ENCODE peak calls at places on chromosomes 4 and X, in eight cellular contexts. One of them, this sample, is unnamed. For H3K4me1, the result is how much of the 10 kb centered on the place peaks cover.

GRCh38 chr4:186936496-186937375 is 213.1 kb upstream of the FAT1 start:
- DNase-seq in transverse colon: no peak
- DNase-seq in ovary: no peak
- DNase-seq in uterus: no peak
- DNase-seq in gastrocnemius medialis: no peak
- DNase-seq in IMR-90: peak
- DNase-seq in stomach: no peak
- DNase-seq in tibial nerve: no peak
- DNase-seq in this sample: no peak

GRCh38 chr4:38752393-38752961 is 30.3 kb downstream of the TLR10 start:
- DNase-seq in tibial nerve: no peak
- DNase-seq in IMR-90: peak
- DNase-seq in gastrocnemius medialis: no peak
- DNase-seq in transverse colon: no peak
- DNase-seq in ovary: no peak
- DNase-seq in uterus: no peak
- DNase-seq in stomach: no peak
- DNase-seq in this sample: no peak

GRCh38 chr4:24210332-24210902 is 320.6 kb upstream of the PPARGC1A start:
- DNase-seq in uterus: peak
- DNase-seq in ovary: peak
- DNase-seq in stomach: no peak
- DNase-seq in gastrocnemius medialis: peak
- DNase-seq in IMR-90: peak
- DNase-seq in tibial nerve: peak
- DNase-seq in transverse colon: peak
- DNase-seq in this sample: peak

GRCh38 chr4:107740381-107740780 is 20.3 kb upstream of the PAPSS1 start:
- DNase-seq in uterus: no peak
- DNase-seq in stomach: no peak
- DNase-seq in gastrocnemius medialis: no peak
- DNase-seq in transverse colon: no peak
- DNase-seq in IMR-90: peak
- DNase-seq in tibial nerve: no peak
- DNase-seq in ovary: no peak
- DNase-seq in this sample: no peak

GRCh38 chr4:78320353-78320935 is 231.1 kb upstream of the ANXA3 start:
- DNase-seq in transverse colon: no peak
- DNase-seq in stomach: no peak
- DNase-seq in ovary: no peak
- DNase-seq in tibial nerve: no peak
- DNase-seq in gastrocnemius medialis: no peak
- DNase-seq in uterus: no peak
- DNase-seq in IMR-90: no peak
- DNase-seq in this sample: no peak

GRCh38 chr4:186700746-186701145 is 22.9 kb downstream of the FAT1 start:
- DNase-seq in gastrocnemius medialis: peak
- DNase-seq in uterus: no peak
- DNase-seq in IMR-90: peak
- DNase-seq in ovary: no peak
- DNase-seq in stomach: no peak
- DNase-seq in transverse colon: no peak
- DNase-seq in tibial nerve: peak
- DNase-seq in this sample: peak

GRCh38 chr4:40369437-40370278 is 34.5 kb downstream of the CHRNA9 start:
- DNase-seq in uterus: no peak
- DNase-seq in gastrocnemius medialis: no peak
- DNase-seq in tibial nerve: no peak
- DNase-seq in transverse colon: peak
- DNase-seq in IMR-90: no peak
- DNase-seq in stomach: no peak
- DNase-seq in ovary: no peak
- DNase-seq in this sample: no peak

GRCh38 chr4:66899422-66900065 is 645.8 kb downstream of the CENPC start:
- DNase-seq in IMR-90: no peak
- DNase-seq in ovary: no peak
- DNase-seq in gastrocnemius medialis: no peak
- DNase-seq in stomach: no peak
- DNase-seq in transverse colon: no peak
- DNase-seq in uterus: no peak
- DNase-seq in tibial nerve: no peak
- DNase-seq in this sample: peak

GRCh38 chrX:150363561-150364346 is 637 bp downstream of the MAMLD1 start:
- DNase-seq in stomach: no peak
- DNase-seq in IMR-90: peak
- DNase-seq in uterus: no peak
- DNase-seq in ovary: peak
- DNase-seq in tibial nerve: no peak
- DNase-seq in transverse colon: peak
- DNase-seq in gastrocnemius medialis: peak
- DNase-seq in this sample: peak

GRCh38 chrX:4091046-4091760 is 377.8 kb upstream of the PRKX start:
- DNase-seq in uterus: no peak
- DNase-seq in ovary: no peak
- DNase-seq in gastrocnemius medialis: no peak
- DNase-seq in stomach: no peak
- DNase-seq in tibial nerve: no peak
- DNase-seq in IMR-90: no peak
- DNase-seq in transverse colon: no peak
- DNase-seq in this sample: no peak
- H3K4me1 ChIP-seq in uterus: under half
- H3K4me1 ChIP-seq in ovary: under half
- H3K4me1 ChIP-seq in gastrocnemius medialis: under half
- H3K4me1 ChIP-seq in stomach: under half
- H3K4me1 ChIP-seq in tibial nerve: under half
- H3K4me1 ChIP-seq in IMR-90: under half
- H3K4me1 ChIP-seq in transverse colon: under half
- H3K4me1 ChIP-seq in this sample: under half

GRCh38 chr4:177413092-177413491 is 29.1 kb downstream of the AGA start:
- DNase-seq in stomach: no peak
- DNase-seq in transverse colon: no peak
- DNase-seq in tibial nerve: no peak
- DNase-seq in ovary: no peak
- DNase-seq in gastrocnemius medialis: no peak
- DNase-seq in IMR-90: no peak
- DNase-seq in uterus: no peak
- DNase-seq in this sample: no peak
- TF ChIP-seq POLR2A in stomach: no peak
- TF ChIP-seq POLR2A in transverse colon: no peak
- TF ChIP-seq POLR2A in tibial nerve: no peak
- TF ChIP-seq POLR2A in ovary: no peak
- TF ChIP-seq POLR2A in gastrocnemius medialis: no peak
- TF ChIP-seq POLR2A in IMR-90: no peak
- TF ChIP-seq POLR2A in uterus: no peak
- TF ChIP-seq POLR2A in this sample: no peak

GRCh38 chr4:156782491-156782890 is 189.1 kb downstream of the PDGFC start:
- DNase-seq in stomach: no peak
- DNase-seq in gastrocnemius medialis: no peak
- DNase-seq in transverse colon: no peak
- DNase-seq in ovary: no peak
- DNase-seq in uterus: no peak
- DNase-seq in tibial nerve: no peak
- DNase-seq in IMR-90: no peak
- DNase-seq in this sample: no peak

GRCh38 chr4:156784970-156785369 is 186.6 kb downstream of the PDGFC start:
- DNase-seq in transverse colon: no peak
- DNase-seq in IMR-90: no peak
- DNase-seq in tibial nerve: no peak
- DNase-seq in uterus: no peak
- DNase-seq in gastrocnemius medialis: no peak
- DNase-seq in stomach: no peak
- DNase-seq in ovary: no peak
- DNase-seq in this sample: no peak

GRCh38 chr4:156781852-156782251 is 189.7 kb downstream of the PDGFC start:
- DNase-seq in stomach: no peak
- DNase-seq in uterus: no peak
- DNase-seq in tibial nerve: no peak
- DNase-seq in ovary: no peak
- DNase-seq in gastrocnemius medialis: no peak
- DNase-seq in transverse colon: no peak
- DNase-seq in IMR-90: peak
- DNase-seq in this sample: no peak

GRCh38 chr4:156786713-156787112 is 184.9 kb downstream of the PDGFC start:
- DNase-seq in transverse colon: no peak
- DNase-seq in uterus: no peak
- DNase-seq in ovary: no peak
- DNase-seq in IMR-90: no peak
- DNase-seq in gastrocnemius medialis: no peak
- DNase-seq in stomach: no peak
- DNase-seq in tibial nerve: no peak
- DNase-seq in this sample: no peak

GRCh38 chr4:156783963-156784362 is 187.6 kb downstream of the PDGFC start:
- DNase-seq in stomach: no peak
- DNase-seq in transverse colon: no peak
- DNase-seq in IMR-90: no peak
- DNase-seq in uterus: no peak
- DNase-seq in tibial nerve: no peak
- DNase-seq in ovary: no peak
- DNase-seq in gastrocnemius medialis: no peak
- DNase-seq in this sample: no peak
- H3K4me1 ChIP-seq in stomach: under half
- H3K4me1 ChIP-seq in transverse colon: under half
- H3K4me1 ChIP-seq in IMR-90: under half
- H3K4me1 ChIP-seq in uterus: under half
- H3K4me1 ChIP-seq in tibial nerve: under half
- H3K4me1 ChIP-seq in ovary: under half
- H3K4me1 ChIP-seq in gastrocnemius medialis: under half
- H3K4me1 ChIP-seq in this sample: under half

GRCh38 chr4:47703008-47703407 is 134.9 kb downstream of the CORIN start:
- DNase-seq in IMR-90: no peak
- DNase-seq in ovary: no peak
- DNase-seq in uterus: no peak
- DNase-seq in tibial nerve: no peak
- DNase-seq in gastrocnemius medialis: no peak
- DNase-seq in stomach: no peak
- DNase-seq in transverse colon: no peak
- DNase-seq in this sample: no peak

GRCh38 chr4:47705326-47705981 is 132.4 kb downstream of the CORIN start:
- DNase-seq in gastrocnemius medialis: no peak
- DNase-seq in transverse colon: no peak
- DNase-seq in uterus: no peak
- DNase-seq in IMR-90: peak
- DNase-seq in tibial nerve: no peak
- DNase-seq in stomach: no peak
- DNase-seq in ovary: no peak
- DNase-seq in this sample: no peak

GRCh38 chr4:47703964-47704363 is 133.9 kb downstream of the CORIN start:
- DNase-seq in IMR-90: no peak
- DNase-seq in stomach: no peak
- DNase-seq in ovary: no peak
- DNase-seq in uterus: peak
- DNase-seq in transverse colon: no peak
- DNase-seq in tibial nerve: no peak
- DNase-seq in gastrocnemius medialis: no peak
- DNase-seq in this sample: no peak

GRCh38 chr4:47701286-47701685 is 136.6 kb downstream of the CORIN start:
- DNase-seq in stomach: no peak
- DNase-seq in transverse colon: no peak
- DNase-seq in gastrocnemius medialis: no peak
- DNase-seq in ovary: no peak
- DNase-seq in IMR-90: no peak
- DNase-seq in uterus: no peak
- DNase-seq in tibial nerve: no peak
- DNase-seq in this sample: no peak

DNA sequence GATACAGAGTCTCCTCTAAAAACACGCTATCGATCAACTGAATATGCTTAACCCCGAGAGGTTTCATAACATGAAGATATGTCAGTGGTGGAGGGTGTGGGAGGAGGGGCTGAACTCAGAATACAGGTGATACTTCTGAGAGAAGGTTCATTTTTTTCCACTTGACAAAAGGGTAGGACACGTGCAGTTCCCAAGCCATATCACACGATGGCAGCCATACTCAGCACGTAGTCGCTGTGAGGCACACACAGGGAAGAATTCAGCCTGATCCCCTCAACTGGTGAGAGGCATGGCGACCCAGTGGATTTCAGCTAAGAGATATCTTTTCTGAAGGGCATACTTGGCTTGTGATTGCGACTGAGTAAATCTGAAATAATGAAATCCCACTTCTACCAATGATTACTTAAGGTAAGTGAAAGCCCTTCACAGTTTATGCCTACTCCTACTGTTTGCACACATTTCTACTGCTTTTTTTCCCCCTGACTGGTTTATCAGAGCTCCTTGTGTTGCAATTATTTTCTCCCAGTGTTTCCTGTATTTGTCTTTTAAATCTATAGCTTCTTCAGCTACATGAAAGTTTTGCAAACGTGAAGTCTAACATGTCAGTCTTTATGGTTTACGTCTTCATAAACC is 133.1 kb downstream of the CORIN start:
- DNase-seq in uterus: no peak
- DNase-seq in IMR-90: peak
- DNase-seq in transverse colon: no peak
- DNase-seq in tibial nerve: no peak
- DNase-seq in gastrocnemius medialis: no peak
- DNase-seq in stomach: peak
- DNase-seq in ovary: no peak
- DNase-seq in this sample: peak
- TF ChIP-seq POLR2A in uterus: no peak
- TF ChIP-seq POLR2A in IMR-90: no peak
- TF ChIP-seq POLR2A in transverse colon: no peak
- TF ChIP-seq POLR2A in tibial nerve: no peak
- TF ChIP-seq POLR2A in gastrocnemius medialis: no peak
- TF ChIP-seq POLR2A in stomach: no peak
- TF ChIP-seq POLR2A in ovary: no peak
- TF ChIP-seq POLR2A in this sample: no peak

DNA sequence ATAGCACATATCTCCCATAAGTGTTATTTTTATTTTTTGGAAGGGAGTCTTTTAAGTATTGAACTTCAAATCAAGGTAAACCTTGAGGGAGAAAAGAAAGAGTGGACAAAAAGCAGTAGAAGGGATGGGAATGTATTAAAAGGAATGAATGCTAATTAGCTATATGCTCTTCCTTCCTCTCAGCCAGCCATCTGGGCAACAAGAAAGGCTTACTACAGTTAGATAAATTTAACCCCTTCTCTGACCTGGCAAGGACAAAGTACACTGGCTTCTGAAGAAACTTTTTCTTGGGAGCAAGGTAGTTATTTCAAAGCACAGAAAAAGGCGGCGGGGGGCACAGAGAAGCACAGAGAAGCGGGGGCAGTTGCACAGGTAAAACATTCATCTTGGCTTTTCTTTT is 54.6 kb downstream of the GAB1 start:
- DNase-seq in uterus: no peak
- DNase-seq in IMR-90: no peak
- DNase-seq in stomach: no peak
- DNase-seq in ovary: no peak
- DNase-seq in transverse colon: no peak
- DNase-seq in gastrocnemius medialis: no peak
- DNase-seq in tibial nerve: no peak
- DNase-seq in this sample: no peak
- H3K4me1 ChIP-seq in uterus: under half
- H3K4me1 ChIP-seq in IMR-90: under half
- H3K4me1 ChIP-seq in stomach: half or more
- H3K4me1 ChIP-seq in ovary: under half
- H3K4me1 ChIP-seq in transverse colon: half or more
- H3K4me1 ChIP-seq in gastrocnemius medialis: half or more
- H3K4me1 ChIP-seq in tibial nerve: under half
- H3K4me1 ChIP-seq in this sample: under half

GRCh38 chr4:112231779-112232713 is at the start of gene AP1AR:
- DNase-seq in gastrocnemius medialis: peak
- DNase-seq in ovary: peak
- DNase-seq in tibial nerve: peak
- DNase-seq in IMR-90: peak
- DNase-seq in uterus: peak
- DNase-seq in stomach: peak
- DNase-seq in transverse colon: peak
- DNase-seq in this sample: peak
- TF ChIP-seq POLR2A in gastrocnemius medialis: peak
- TF ChIP-seq POLR2A in ovary: peak
- TF ChIP-seq POLR2A in tibial nerve: no peak
- TF ChIP-seq POLR2A in IMR-90: peak
- TF ChIP-seq POLR2A in uterus: peak
- TF ChIP-seq POLR2A in stomach: no peak
- TF ChIP-seq POLR2A in transverse colon: peak
- TF ChIP-seq POLR2A in this sample: peak

This sample was measured in thyroid gland.